ENCODE peak calls at places on chromosomes 1 and 21, in six cellular contexts. O, G, B, K, J and D are unnamed samples.

GRCh38 chr1:70909262-70909817 is 138.3 kb downstream of the PTGER3 start:
- DNase-seq in O (no peak), J (no peak), G (no peak), B (no peak), K (no peak), D (no peak)

GRCh38 chr1:233114159-233114558 is 163.7 kb downstream of the NTPCR start:
- DNase-seq in G (no peak), J (no peak), K (no peak), B (no peak), O (no peak), D (no peak)

GRCh38 chr1:25467193-25467592 is 36.5 kb downstream of the MACO1 start:
- DNase-seq in K (no peak), B (no peak), O (no peak), J (no peak), G (no peak), D (no peak)

GRCh38 chr1:19504796-19505693 is 19.7 kb upstream of the CAPZB start:
- DNase-seq in G (no peak), J (no peak), K (no peak), B (no peak), O (peak), D (no peak)

GRCh38 chr1:35561972-35562680 is 4.5 kb downstream of the NCDN start:
- DNase-seq in B (no peak), O (no peak), K (no peak), G (no peak), J (no peak), D (no peak)

GRCh38 chr1:18948913-18949688 is 7.4 kb downstream of the IFFO2 start:
- DNase-seq in O (peak), J (no peak), G (no peak), K (no peak), B (no peak), D (no peak)

GRCh38 chr1:164058192-164058591 is 500.8 kb upstream of the PBX1 start:
- DNase-seq in O (peak), G (no peak), K (no peak), J (no peak), B (no peak), D (no peak)

GRCh38 chr21:42571391-42572150 is 57.9 kb downstream of the SLC37A1 start:
- DNase-seq in K (no peak), J (peak), G (no peak), O (no peak), B (no peak), D (no peak)

GRCh38 chr1:68010094-68010493 is 40.3 kb downstream of the DIRAS3 start:
- DNase-seq in B (no peak), J (no peak), K (no peak), O (peak), G (no peak), D (no peak)